ENCODE peak calls at places on chromosomes 1 and 21, in ten cellular contexts. One of them, this sample, is unnamed. For H3K4me1, the result is how much of the 10 kb centered on the place peaks cover.

GRCh38 chr1:81666586-81666985 is 134.1 kb upstream of the ADGRL2 start:
- DNase-seq in fibroblast of lung: peak
- DNase-seq in H9: no peak
- DNase-seq in CD8-positive, alpha-beta T cell: no peak
- DNase-seq in left ventricle myocardium inferior: no peak
- DNase-seq in effector memory CD4-positive, alpha-beta T cell: no peak
- DNase-seq in uterus: no peak
- DNase-seq in tibial artery: no peak
- DNase-seq in transverse colon: no peak
- DNase-seq in NT2/D1: no peak
- DNase-seq in this sample: no peak

GRCh38 chr1:56304975-56305374 is 274.4 kb downstream of the PLPP3 start:
- DNase-seq in fibroblast of lung: no peak
- DNase-seq in H9: no peak
- DNase-seq in CD8-positive, alpha-beta T cell: no peak
- DNase-seq in left ventricle myocardium inferior: no peak
- DNase-seq in effector memory CD4-positive, alpha-beta T cell: no peak
- DNase-seq in uterus: peak
- DNase-seq in tibial artery: no peak
- DNase-seq in transverse colon: no peak
- DNase-seq in NT2/D1: no peak
- DNase-seq in this sample: no peak

GRCh38 chr21:10272216-10272615 is 249.2 kb upstream of the TPTE start:
- DNase-seq in fibroblast of lung: no peak
- DNase-seq in H9: no peak
- DNase-seq in CD8-positive, alpha-beta T cell: no peak
- DNase-seq in left ventricle myocardium inferior: no peak
- DNase-seq in effector memory CD4-positive, alpha-beta T cell: no peak
- DNase-seq in uterus: no peak
- DNase-seq in tibial artery: no peak
- DNase-seq in transverse colon: no peak
- DNase-seq in NT2/D1: no peak
- DNase-seq in this sample: no peak

GRCh38 chr1:215489771-215490566 is 77.1 kb upstream of the KCTD3 start:
- DNase-seq in fibroblast of lung: no peak
- DNase-seq in H9: no peak
- DNase-seq in CD8-positive, alpha-beta T cell: no peak
- DNase-seq in left ventricle myocardium inferior: no peak
- DNase-seq in effector memory CD4-positive, alpha-beta T cell: no peak
- DNase-seq in uterus: no peak
- DNase-seq in tibial artery: no peak
- DNase-seq in transverse colon: no peak
- DNase-seq in NT2/D1: no peak
- DNase-seq in this sample: no peak

GRCh38 chr1:220113136-220113695 is 19.3 kb downstream of the IARS2 start:
- DNase-seq in fibroblast of lung: no peak
- DNase-seq in H9: no peak
- DNase-seq in CD8-positive, alpha-beta T cell: peak
- DNase-seq in left ventricle myocardium inferior: no peak
- DNase-seq in effector memory CD4-positive, alpha-beta T cell: peak
- DNase-seq in uterus: no peak
- DNase-seq in tibial artery: no peak
- DNase-seq in transverse colon: no peak
- DNase-seq in NT2/D1: peak
- DNase-seq in this sample: no peak

GRCh38 chr1:5990913-5991783 is 1.1 kb downstream of the NPHP4 start:
- DNase-seq in fibroblast of lung: peak
- DNase-seq in H9: no peak
- DNase-seq in CD8-positive, alpha-beta T cell: peak
- DNase-seq in left ventricle myocardium inferior: no peak
- DNase-seq in effector memory CD4-positive, alpha-beta T cell: peak
- DNase-seq in uterus: peak
- DNase-seq in tibial artery: no peak
- DNase-seq in transverse colon: peak
- DNase-seq in NT2/D1: no peak
- DNase-seq in this sample: peak

GRCh38 chr1:231634302-231635013 is 7.9 kb downstream of the DISC1 start:
- DNase-seq in fibroblast of lung: no peak
- DNase-seq in H9: no peak
- DNase-seq in CD8-positive, alpha-beta T cell: no peak
- DNase-seq in left ventricle myocardium inferior: no peak
- DNase-seq in effector memory CD4-positive, alpha-beta T cell: no peak
- DNase-seq in uterus: no peak
- DNase-seq in tibial artery: no peak
- DNase-seq in transverse colon: no peak
- DNase-seq in NT2/D1: no peak
- DNase-seq in this sample: no peak

GRCh38 chr1:161076410-161076809 is 6.7 kb upstream of the ARHGAP30 start:
- DNase-seq in fibroblast of lung: no peak
- DNase-seq in H9: no peak
- DNase-seq in CD8-positive, alpha-beta T cell: no peak
- DNase-seq in left ventricle myocardium inferior: no peak
- DNase-seq in effector memory CD4-positive, alpha-beta T cell: no peak
- DNase-seq in uterus: no peak
- DNase-seq in tibial artery: no peak
- DNase-seq in transverse colon: no peak
- DNase-seq in NT2/D1: no peak
- DNase-seq in this sample: no peak

GRCh38 chr1:209741198-209741597 is 14.7 kb upstream of the TRAF3IP3 start:
- DNase-seq in fibroblast of lung: no peak
- DNase-seq in H9: no peak
- DNase-seq in CD8-positive, alpha-beta T cell: no peak
- DNase-seq in left ventricle myocardium inferior: no peak
- DNase-seq in effector memory CD4-positive, alpha-beta T cell: no peak
- DNase-seq in uterus: no peak
- DNase-seq in tibial artery: no peak
- DNase-seq in transverse colon: no peak
- DNase-seq in NT2/D1: no peak
- DNase-seq in this sample: no peak

GRCh38 chr1:201511925-201512539 is 5.1 kb upstream of the CSRP1 start:
- DNase-seq in fibroblast of lung: no peak
- DNase-seq in H9: peak
- DNase-seq in CD8-positive, alpha-beta T cell: no peak
- DNase-seq in left ventricle myocardium inferior: peak
- DNase-seq in effector memory CD4-positive, alpha-beta T cell: no peak
- DNase-seq in uterus: peak
- DNase-seq in tibial artery: peak
- DNase-seq in transverse colon: peak
- DNase-seq in NT2/D1: no peak
- DNase-seq in this sample: peak

GRCh38 chr1:205582471-205583291 is 49.1 kb downstream of the ELK4 start:
- DNase-seq in fibroblast of lung: no peak
- DNase-seq in H9: peak
- DNase-seq in CD8-positive, alpha-beta T cell: no peak
- DNase-seq in left ventricle myocardium inferior: no peak
- DNase-seq in effector memory CD4-positive, alpha-beta T cell: no peak
- DNase-seq in uterus: no peak
- DNase-seq in tibial artery: no peak
- DNase-seq in transverse colon: peak
- DNase-seq in NT2/D1: no peak
- DNase-seq in this sample: peak

GRCh38 chr1:47709302-47710074 is 271.6 kb downstream of the FOXD2 start:
- DNase-seq in fibroblast of lung: no peak
- DNase-seq in H9: peak
- DNase-seq in CD8-positive, alpha-beta T cell: peak
- DNase-seq in left ventricle myocardium inferior: no peak
- DNase-seq in effector memory CD4-positive, alpha-beta T cell: no peak
- DNase-seq in uterus: no peak
- DNase-seq in tibial artery: no peak
- DNase-seq in transverse colon: peak
- DNase-seq in NT2/D1: no peak
- DNase-seq in this sample: peak

GRCh38 chr1:10628685-10629084 is 153.9 kb downstream of the PEX14 start:
- DNase-seq in fibroblast of lung: peak
- DNase-seq in H9: no peak
- DNase-seq in CD8-positive, alpha-beta T cell: no peak
- DNase-seq in left ventricle myocardium inferior: peak
- DNase-seq in effector memory CD4-positive, alpha-beta T cell: no peak
- DNase-seq in uterus: peak
- DNase-seq in tibial artery: no peak
- DNase-seq in transverse colon: no peak
- DNase-seq in NT2/D1: no peak
- DNase-seq in this sample: peak

GRCh38 chr1:182149411-182149965 is 88.0 kb upstream of the ZNF648 start:
- DNase-seq in fibroblast of lung: peak
- DNase-seq in H9: no peak
- DNase-seq in CD8-positive, alpha-beta T cell: no peak
- DNase-seq in left ventricle myocardium inferior: no peak
- DNase-seq in effector memory CD4-positive, alpha-beta T cell: no peak
- DNase-seq in uterus: peak
- DNase-seq in tibial artery: peak
- DNase-seq in transverse colon: peak
- DNase-seq in NT2/D1: peak
- DNase-seq in this sample: peak

GRCh38 chr21:35473496-35473895 is 424.4 kb upstream of the RUNX1 start:
- DNase-seq in fibroblast of lung: no peak
- DNase-seq in H9: no peak
- DNase-seq in CD8-positive, alpha-beta T cell: no peak
- DNase-seq in left ventricle myocardium inferior: no peak
- DNase-seq in effector memory CD4-positive, alpha-beta T cell: no peak
- DNase-seq in uterus: no peak
- DNase-seq in tibial artery: no peak
- DNase-seq in transverse colon: no peak
- DNase-seq in NT2/D1: no peak
- DNase-seq in this sample: no peak

GRCh38 chr1:206715552-206716518 is 31.1 kb downstream of the MAPKAPK2 start:
- DNase-seq in fibroblast of lung: no peak
- DNase-seq in H9: no peak
- DNase-seq in CD8-positive, alpha-beta T cell: peak
- DNase-seq in left ventricle myocardium inferior: no peak
- DNase-seq in effector memory CD4-positive, alpha-beta T cell: peak
- DNase-seq in uterus: no peak
- DNase-seq in tibial artery: no peak
- DNase-seq in transverse colon: no peak
- DNase-seq in NT2/D1: no peak
- DNase-seq in this sample: no peak

GRCh38 chr1:206713910-206714312 is 29.2 kb downstream of the MAPKAPK2 start:
- DNase-seq in fibroblast of lung: no peak
- DNase-seq in H9: no peak
- DNase-seq in CD8-positive, alpha-beta T cell: no peak
- DNase-seq in left ventricle myocardium inferior: no peak
- DNase-seq in effector memory CD4-positive, alpha-beta T cell: no peak
- DNase-seq in uterus: no peak
- DNase-seq in tibial artery: no peak
- DNase-seq in transverse colon: no peak
- DNase-seq in NT2/D1: no peak
- DNase-seq in this sample: no peak

GRCh38 chr1:206714331-206715058 is 29.8 kb downstream of the MAPKAPK2 start:
- DNase-seq in fibroblast of lung: peak
- DNase-seq in H9: no peak
- DNase-seq in CD8-positive, alpha-beta T cell: no peak
- DNase-seq in left ventricle myocardium inferior: no peak
- DNase-seq in effector memory CD4-positive, alpha-beta T cell: no peak
- DNase-seq in uterus: no peak
- DNase-seq in tibial artery: no peak
- DNase-seq in transverse colon: peak
- DNase-seq in NT2/D1: no peak
- DNase-seq in this sample: peak

GRCh38 chr1:206716519-206717236 is 32.0 kb downstream of the MAPKAPK2 start:
- DNase-seq in fibroblast of lung: no peak
- DNase-seq in H9: no peak
- DNase-seq in CD8-positive, alpha-beta T cell: no peak
- DNase-seq in left ventricle myocardium inferior: no peak
- DNase-seq in effector memory CD4-positive, alpha-beta T cell: no peak
- DNase-seq in uterus: no peak
- DNase-seq in tibial artery: no peak
- DNase-seq in transverse colon: no peak
- DNase-seq in NT2/D1: no peak
- DNase-seq in this sample: no peak

GRCh38 chr1:206715120-206715519 is 30.4 kb downstream of the MAPKAPK2 start:
- DNase-seq in fibroblast of lung: no peak
- DNase-seq in H9: no peak
- DNase-seq in CD8-positive, alpha-beta T cell: no peak
- DNase-seq in left ventricle myocardium inferior: no peak
- DNase-seq in effector memory CD4-positive, alpha-beta T cell: no peak
- DNase-seq in uterus: no peak
- DNase-seq in tibial artery: no peak
- DNase-seq in transverse colon: no peak
- DNase-seq in NT2/D1: no peak
- DNase-seq in this sample: no peak
- H3K4me1 ChIP-seq in fibroblast of lung: under half
- H3K4me1 ChIP-seq in H9: under half
- H3K4me1 ChIP-seq in CD8-positive, alpha-beta T cell: half or more
- H3K4me1 ChIP-seq in left ventricle myocardium inferior: half or more
- H3K4me1 ChIP-seq in effector memory CD4-positive, alpha-beta T cell: half or more
- H3K4me1 ChIP-seq in uterus: under half
- H3K4me1 ChIP-seq in tibial artery: under half
- H3K4me1 ChIP-seq in transverse colon: half or more
- H3K4me1 ChIP-seq in NT2/D1: under half
- H3K4me1 ChIP-seq in this sample: under half

GRCh38 chr1:243267346-243268283 is 11.8 kb downstream of the SDCCAG8 start:
- DNase-seq in fibroblast of lung: no peak
- DNase-seq in H9: no peak
- DNase-seq in CD8-positive, alpha-beta T cell: no peak
- DNase-seq in left ventricle myocardium inferior: no peak
- DNase-seq in effector memory CD4-positive, alpha-beta T cell: no peak
- DNase-seq in uterus: no peak
- DNase-seq in tibial artery: no peak
- DNase-seq in transverse colon: no peak
- DNase-seq in NT2/D1: no peak
- DNase-seq in this sample: no peak
- H3K4me1 ChIP-seq in fibroblast of lung: under half
- H3K4me1 ChIP-seq in H9: under half
- H3K4me1 ChIP-seq in CD8-positive, alpha-beta T cell: under half
- H3K4me1 ChIP-seq in left ventricle myocardium inferior: half or more
- H3K4me1 ChIP-seq in effector memory CD4-positive, alpha-beta T cell: under half
- H3K4me1 ChIP-seq in uterus: under half
- H3K4me1 ChIP-seq in tibial artery: under half
- H3K4me1 ChIP-seq in transverse colon: under half
- H3K4me1 ChIP-seq in NT2/D1: under half
- H3K4me1 ChIP-seq in this sample: under half

GRCh38 chr1:9126511-9126910 is 2.4 kb downstream of the GPR157 start:
- DNase-seq in fibroblast of lung: no peak
- DNase-seq in H9: no peak
- DNase-seq in CD8-positive, alpha-beta T cell: no peak
- DNase-seq in left ventricle myocardium inferior: no peak
- DNase-seq in effector memory CD4-positive, alpha-beta T cell: no peak
- DNase-seq in uterus: no peak
- DNase-seq in tibial artery: no peak
- DNase-seq in transverse colon: no peak
- DNase-seq in NT2/D1: no peak
- DNase-seq in this sample: no peak
- H3K4me1 ChIP-seq in fibroblast of lung: under half
- H3K4me1 ChIP-seq in H9: under half
- H3K4me1 ChIP-seq in CD8-positive, alpha-beta T cell: under half
- H3K4me1 ChIP-seq in left ventricle myocardium inferior: half or more
- H3K4me1 ChIP-seq in effector memory CD4-positive, alpha-beta T cell: under half
- H3K4me1 ChIP-seq in uterus: under half
- H3K4me1 ChIP-seq in tibial artery: under half
- H3K4me1 ChIP-seq in transverse colon: under half
- H3K4me1 ChIP-seq in NT2/D1: under half
- H3K4me1 ChIP-seq in this sample: under half

DNA sequence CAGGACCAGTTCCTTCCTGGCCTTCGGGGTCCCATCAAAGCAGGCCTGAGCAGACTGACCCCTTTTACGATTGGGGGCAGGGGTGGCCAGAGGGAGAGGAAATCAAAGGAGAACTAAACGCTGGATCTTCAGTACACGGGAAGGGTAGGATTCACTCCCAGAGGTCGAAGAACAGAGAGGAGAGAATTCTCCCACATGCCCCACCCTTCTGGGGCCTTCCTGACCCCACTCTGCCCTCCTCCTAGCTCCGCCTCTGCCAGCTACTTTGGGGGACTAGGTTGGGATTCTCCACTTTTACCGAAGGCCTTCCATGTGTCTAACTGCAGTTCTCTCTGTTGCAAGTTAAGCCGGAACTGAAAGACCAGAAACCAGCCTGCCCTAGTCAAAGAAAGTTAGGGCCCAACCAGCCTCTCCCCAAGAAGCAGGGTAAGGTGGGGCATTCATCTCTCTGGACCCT is 654 bp upstream of the ARHGEF2 start:
- DNase-seq in fibroblast of lung: no peak
- DNase-seq in H9: no peak
- DNase-seq in CD8-positive, alpha-beta T cell: no peak
- DNase-seq in left ventricle myocardium inferior: peak
- DNase-seq in effector memory CD4-positive, alpha-beta T cell: no peak
- DNase-seq in uterus: peak
- DNase-seq in tibial artery: no peak
- DNase-seq in transverse colon: peak
- DNase-seq in NT2/D1: no peak
- DNase-seq in this sample: no peak
- H3K4me1 ChIP-seq in fibroblast of lung: under half
- H3K4me1 ChIP-seq in H9: under half
- H3K4me1 ChIP-seq in CD8-positive, alpha-beta T cell: half or more
- H3K4me1 ChIP-seq in left ventricle myocardium inferior: half or more
- H3K4me1 ChIP-seq in effector memory CD4-positive, alpha-beta T cell: half or more
- H3K4me1 ChIP-seq in uterus: under half
- H3K4me1 ChIP-seq in tibial artery: half or more
- H3K4me1 ChIP-seq in transverse colon: half or more
- H3K4me1 ChIP-seq in NT2/D1: under half
- H3K4me1 ChIP-seq in this sample: half or more